ENCODE peak calls at places on chromosome 17, in six cellular contexts. O is SIG-M5; J is iPS-NIHi11; G is stimulated activated naive CD8-positive, alpha-beta T cell treated with anti-CD3 and anti-CD28 coated beads, Interleukin-15, Interleukin-2, amounts not matched to agents 100 U/mL and 50 U/mL, for 24 hours; R is EL; P is amniotic epithelial cell. F is an unnamed sample.

GRCh38 chr17:2102931-2103398 is 48.1 kb downstream of the HIC1 start:
- DNase-seq in O (no peak), J (no peak), G (no peak), R (peak; percentile 76), P (peak; percentile 94), F (peak; percentile 80)

GRCh38 chr17:68296217-68297140 is 5.2 kb downstream of the ARSG start:
- DNase-seq in O (peak; percentile 51), J (no peak), G (peak; percentile 43), R (no peak), P (no peak), F (no peak)

GRCh38 chr17:8719291-8720246 is 25.1 kb downstream of the CCDC42 start:
- DNase-seq in O (no peak), J (no peak), G (no peak), R (no peak), P (peak; percentile 22), F (no peak)

GRCh38 chr17:5034651-5035050 is 575 bp downstream of the SLC52A1 start:
- DNase-seq in O (no peak), J (no peak), G (no peak), R (no peak), P (no peak), F (no peak)

GRCh38 chr17:4476017-4476416 is 22.7 kb upstream of the SPNS2 start:
- DNase-seq in O (no peak), J (peak; percentile 24), G (no peak), R (no peak), P (no peak), F (no peak)

GRCh38 chr17:80981062-80981902 is 10.4 kb upstream of the CHMP6 start:
- DNase-seq in O (no peak), J (peak; percentile 96), G (peak; percentile 68), R (no peak), P (no peak), F (no peak)

GRCh38 chr17:1716912-1717695 is 6.9 kb upstream of the TLCD2 start:
- DNase-seq in O (peak; percentile 90), J (peak; percentile 88), G (peak; percentile 86), R (peak; percentile 100), P (peak; percentile 100), F (peak; percentile 99)

GRCh38 chr17:54969658-54970572 is 1.4 kb downstream of the STXBP4 start:
- DNase-seq in O (no peak), J (no peak), G (no peak), R (no peak), P (no peak), F (no peak)

F was measured in fibroblast of pulmonary artery.